ENCODE peak calls at places on chromosome 20, in seven cellular contexts. D, G, K, Z, B, O and P are unnamed samples. For H3K27me3, the result is how much of the 10 kb centered on the place peaks cover.

GRCh38 chr20:32611286-32611685 is 26.2 kb upstream of the NOL4L start:
- DNase-seq in K (no peak), D (no peak), O (no peak), G (no peak), Z (no peak), B (no peak), P (no peak)

GRCh38 chr20:16381444-16381843 is 191.8 kb downstream of the KIF16B start:
- DNase-seq in Z (no peak), O (no peak), G (no peak), D (no peak), B (no peak), K (peak), P (no peak)

GRCh38 chr20:22630698-22631097 is 46.3 kb upstream of the FOXA2 start:
- DNase-seq in K (no peak), B (no peak), O (no peak), G (no peak), D (no peak), Z (no peak), P (no peak)

GRCh38 chr20:48527771-48528170 is 300.0 kb downstream of the PREX1 start:
- DNase-seq in B (no peak), K (no peak), O (no peak), D (no peak), G (no peak), Z (no peak), P (no peak)

GRCh38 chr20:38187512-38187911 is 22.4 kb upstream of the TGM2 start:
- DNase-seq in O (peak), B (no peak), Z (no peak), G (no peak), D (no peak), K (no peak), P (no peak)

GRCh38 chr20:53681352-53682212 is 87.9 kb upstream of the ZNF217 start:
- DNase-seq in Z (no peak), G (no peak), B (no peak), K (no peak), O (no peak), D (no peak), P (no peak)

GRCh38 chr20:9323622-9324021 is 190.8 kb upstream of the LAMP5 start:
- DNase-seq in G (no peak), B (no peak), K (peak), O (no peak), Z (peak), D (no peak), P (no peak)

GRCh38 chr20:17916365-17916996 is 52.1 kb downstream of the SNX5 start:
- DNase-seq in G (no peak), D (no peak), K (no peak), Z (no peak), O (peak), B (no peak), P (no peak)

GRCh38 chr20:31693402-31693801 is 29.3 kb downstream of the BCL2L1 start:
- DNase-seq in B (no peak), K (no peak), O (no peak), G (no peak), Z (no peak), D (no peak), P (no peak)

DNA sequence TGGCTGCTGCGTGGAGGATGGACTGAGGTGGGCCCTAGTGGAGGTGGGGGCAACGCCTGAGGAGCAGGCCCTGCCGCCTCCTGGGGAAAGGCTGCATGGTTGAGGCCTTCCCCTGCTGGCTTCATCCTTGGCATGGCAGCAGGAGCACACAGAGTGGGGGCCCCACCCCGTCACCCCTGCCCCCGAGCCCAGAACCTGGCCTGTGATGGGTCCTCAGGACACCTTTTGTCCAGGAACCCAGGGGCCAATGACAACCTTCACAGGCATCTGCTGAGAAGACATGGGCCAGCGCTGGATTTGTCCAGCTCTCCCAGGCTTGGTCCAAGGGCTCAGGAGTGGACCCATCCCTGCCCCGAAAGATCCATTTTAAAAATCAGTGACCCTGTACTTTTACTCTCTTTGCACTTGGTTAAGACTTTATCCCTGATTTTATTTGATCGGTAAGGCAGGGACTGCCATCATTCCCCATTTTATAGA is 575 bp upstream of the SLC17A9 start:
- DNase-seq in D (no peak), B (no peak), K (no peak), O (no peak), G (no peak), Z (no peak), P (no peak)
- H3K4me3 ChIP-seq in D (peak), B (no peak), K (no peak), O (peak), G (peak), Z (peak), P (peak)

GRCh38 chr20:3672864-3673550 is 8.8 kb downstream of the ADAM33 start:
- DNase-seq in Z (no peak), K (no peak), D (no peak), G (no peak), O (no peak), B (no peak), P (no peak)

GRCh38 chr20:3671986-3672863 is 9.0 kb upstream of the GFRA4 start:
- DNase-seq in D (no peak), O (no peak), K (no peak), G (no peak), B (no peak), Z (no peak), P (no peak)

GRCh38 chr20:3669710-3670367 is 6.6 kb upstream of the GFRA4 start:
- DNase-seq in D (no peak), K (no peak), G (no peak), O (no peak), Z (no peak), B (no peak), P (no peak)

GRCh38 chr20:3670945-3671344 is 7.7 kb upstream of the GFRA4 start:
- DNase-seq in Z (no peak), O (no peak), K (no peak), G (no peak), D (no peak), B (no peak), P (no peak)

DNA sequence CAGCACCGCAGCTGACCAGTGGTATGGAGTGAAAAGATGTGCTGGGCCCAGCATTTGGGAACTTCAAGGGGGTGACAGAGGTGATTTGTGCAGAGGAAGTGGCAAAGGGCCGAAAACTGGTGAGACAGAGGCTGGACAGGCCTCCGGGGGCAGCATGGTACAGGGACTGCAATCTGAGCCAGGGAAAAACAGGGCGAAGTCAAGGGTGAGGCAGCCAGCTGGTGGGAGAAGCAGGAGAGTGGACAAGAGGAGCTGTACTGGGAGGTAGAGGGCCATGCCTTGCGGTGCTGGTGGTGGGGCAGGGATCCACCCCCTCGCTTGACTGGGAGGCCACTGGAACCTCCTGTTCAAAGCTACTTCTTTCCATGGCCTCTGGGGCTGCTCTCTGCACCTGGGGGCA is 7.3 kb upstream of the GFRA4 start:
- DNase-seq in K (no peak), Z (no peak), G (no peak), O (no peak), B (no peak), D (no peak), P (no peak)
- TF ChIP-seq CTCF in K (peak), Z (peak), G (no peak), O (no peak), B (no peak), D (no peak), P (no peak)

GRCh38 chr20:57821930-57822329 is 112.1 kb upstream of the PMEPA1 start:
- DNase-seq in Z (no peak), G (no peak), K (no peak), D (no peak), B (no peak), O (no peak), P (no peak)
- H3K27me3 ChIP-seq in Z (under half), G (under half), K (under half), D (under half), B (under half), O (under half), P (under half)

DNA sequence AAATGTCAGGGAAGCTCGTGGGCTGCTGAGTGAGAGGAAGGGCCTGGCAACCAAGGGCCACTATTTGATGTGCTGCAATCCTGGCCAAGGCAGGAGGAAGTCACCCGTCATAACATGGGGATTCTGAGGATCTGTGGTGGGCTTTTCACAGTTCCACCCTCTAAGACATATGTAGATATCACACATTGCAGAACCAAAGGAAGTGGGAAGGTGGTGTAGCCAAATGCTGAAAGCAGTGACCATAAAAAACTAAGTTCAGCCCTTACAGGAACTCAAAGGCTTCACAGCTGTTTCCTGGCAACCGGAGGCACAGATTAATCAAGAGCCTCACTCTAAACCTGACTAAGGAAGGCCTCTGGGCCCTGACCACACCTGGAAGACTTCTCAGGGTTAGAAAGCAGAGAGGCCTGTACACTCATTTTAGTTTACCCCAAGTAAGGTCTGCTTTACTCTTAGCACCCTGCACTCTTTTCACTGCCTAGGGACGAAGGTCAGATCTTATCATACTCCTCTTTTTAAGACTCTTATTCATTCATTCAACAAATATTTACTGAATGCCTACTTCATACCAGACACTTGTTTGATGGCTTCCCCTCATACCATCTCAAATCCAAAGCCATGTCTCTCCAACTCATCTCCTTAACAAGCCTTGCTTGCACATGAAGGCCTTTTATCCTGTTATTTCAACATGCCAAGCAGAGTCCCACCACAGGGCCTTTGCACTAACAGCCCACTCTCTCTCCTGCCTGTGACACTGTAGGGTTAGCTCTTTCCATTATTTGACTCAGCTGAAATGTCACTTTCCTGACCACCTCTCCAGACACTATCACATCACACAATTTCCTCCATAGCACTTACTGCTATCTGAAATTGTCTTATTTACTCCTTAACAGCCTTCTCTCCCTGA is 2.6 kb downstream of the UBE2V1 start:
- DNase-seq in D (no peak), K (peak), G (no peak), O (peak), B (no peak), Z (no peak), P (no peak)
- H3K4me3 ChIP-seq in D (no peak), K (no peak), G (no peak), O (peak), B (no peak), Z (peak), P (no peak)

DNA sequence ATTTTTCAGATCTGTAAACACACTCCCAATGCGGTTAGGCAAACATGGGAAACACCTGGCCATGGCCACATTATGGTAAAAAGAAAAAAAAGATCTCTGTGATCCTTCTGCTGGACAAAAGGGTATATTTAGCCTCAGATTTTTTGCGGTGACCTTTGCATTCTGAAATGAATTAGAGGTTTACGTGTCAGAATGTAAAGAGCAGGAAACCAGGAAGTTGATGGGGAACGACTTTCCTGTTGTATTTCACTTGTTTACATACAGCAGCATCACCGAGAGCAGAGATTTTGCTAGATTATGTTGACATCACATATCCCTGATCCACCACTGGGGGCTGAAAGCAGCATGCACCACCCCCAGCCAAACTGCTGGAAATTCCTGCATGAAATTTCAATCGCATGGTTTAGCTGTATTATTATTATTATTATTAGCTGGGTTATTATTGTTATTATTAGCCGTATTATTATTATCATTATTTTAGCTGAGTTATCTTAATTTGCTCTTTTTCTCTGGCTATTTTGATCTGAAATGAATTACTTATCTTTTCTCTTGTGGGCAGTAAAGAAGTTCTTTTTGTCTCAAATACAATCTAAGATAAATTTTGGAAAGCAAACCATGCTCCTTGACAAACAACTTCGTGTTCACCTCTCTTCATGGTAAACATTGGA is 189.4 kb downstream of the ZFP64 start:
- DNase-seq in B (no peak), Z (peak), D (no peak), K (peak), G (no peak), O (no peak), P (no peak)
- TF ChIP-seq CTCF in B (no peak), Z (peak), D (no peak), K (no peak), G (no peak), O (no peak), P (no peak)

DNA sequence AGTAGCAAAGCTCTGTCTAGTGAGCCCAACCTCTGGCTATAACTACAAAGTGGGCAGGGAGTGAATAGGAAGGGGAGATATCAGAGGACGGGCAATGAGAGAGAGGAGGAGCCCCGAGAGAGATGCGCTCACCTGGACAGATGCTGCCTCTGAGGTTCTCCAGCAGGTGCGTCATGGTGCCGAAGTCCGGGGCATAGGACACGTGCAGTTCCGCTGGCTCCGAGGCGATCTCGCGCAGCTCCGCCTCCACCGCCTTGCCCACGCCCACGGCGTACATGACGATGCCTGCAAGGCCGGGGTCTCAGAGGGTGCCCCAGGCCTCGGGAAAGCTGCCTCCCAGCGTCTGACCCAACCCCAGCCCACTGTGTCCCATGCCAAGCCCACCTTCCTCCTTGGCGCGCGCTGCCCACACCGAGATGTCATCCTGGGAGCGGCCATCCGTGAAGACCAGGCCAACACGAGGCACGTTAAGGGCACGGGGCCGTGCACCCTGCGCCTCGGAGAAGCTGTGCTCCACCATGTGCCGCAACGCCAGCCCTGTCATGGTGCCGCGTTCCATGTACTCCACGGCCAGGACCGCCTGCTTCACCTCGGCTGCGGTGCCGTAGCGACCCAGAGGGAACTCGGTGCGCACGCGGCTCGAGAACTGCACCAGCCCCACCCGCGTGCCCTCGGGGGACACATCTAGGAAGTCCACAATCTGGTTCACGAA is 8.7 kb upstream of the RBPJL start:
- DNase-seq in D (no peak), B (no peak), G (no peak), O (no peak), K (no peak), Z (no peak), P (no peak)
- H3K27me3 ChIP-seq in D (half or more), B (under half), G (under half), O (under half), K (under half), Z (under half), P (half or more)

DNA sequence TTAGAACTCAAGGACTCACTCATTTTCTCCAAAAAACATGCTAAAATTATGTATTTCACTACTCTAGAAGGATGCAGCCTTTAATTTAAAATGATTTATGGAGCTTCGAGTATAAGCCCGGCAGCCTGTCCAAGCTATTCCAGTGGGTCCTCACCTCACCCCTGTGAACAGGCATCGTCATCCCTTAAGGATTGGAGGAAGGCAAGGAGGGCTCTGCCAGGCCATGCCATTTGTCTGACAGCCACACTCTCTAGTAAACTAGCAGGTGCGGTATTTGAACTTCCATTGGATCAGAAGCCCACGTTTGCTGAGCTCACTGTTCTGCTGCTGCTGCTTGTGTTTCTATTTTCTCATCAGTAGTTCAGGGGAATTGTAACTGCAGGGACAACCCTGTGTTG is 39.8 kb upstream of the NAA20 start:
- DNase-seq in G (no peak), O (no peak), Z (no peak), D (no peak), K (no peak), B (no peak), P (no peak)
- H3K4me3 ChIP-seq in G (peak), O (peak), Z (peak), D (peak), K (no peak), B (peak), P (peak)

DNA sequence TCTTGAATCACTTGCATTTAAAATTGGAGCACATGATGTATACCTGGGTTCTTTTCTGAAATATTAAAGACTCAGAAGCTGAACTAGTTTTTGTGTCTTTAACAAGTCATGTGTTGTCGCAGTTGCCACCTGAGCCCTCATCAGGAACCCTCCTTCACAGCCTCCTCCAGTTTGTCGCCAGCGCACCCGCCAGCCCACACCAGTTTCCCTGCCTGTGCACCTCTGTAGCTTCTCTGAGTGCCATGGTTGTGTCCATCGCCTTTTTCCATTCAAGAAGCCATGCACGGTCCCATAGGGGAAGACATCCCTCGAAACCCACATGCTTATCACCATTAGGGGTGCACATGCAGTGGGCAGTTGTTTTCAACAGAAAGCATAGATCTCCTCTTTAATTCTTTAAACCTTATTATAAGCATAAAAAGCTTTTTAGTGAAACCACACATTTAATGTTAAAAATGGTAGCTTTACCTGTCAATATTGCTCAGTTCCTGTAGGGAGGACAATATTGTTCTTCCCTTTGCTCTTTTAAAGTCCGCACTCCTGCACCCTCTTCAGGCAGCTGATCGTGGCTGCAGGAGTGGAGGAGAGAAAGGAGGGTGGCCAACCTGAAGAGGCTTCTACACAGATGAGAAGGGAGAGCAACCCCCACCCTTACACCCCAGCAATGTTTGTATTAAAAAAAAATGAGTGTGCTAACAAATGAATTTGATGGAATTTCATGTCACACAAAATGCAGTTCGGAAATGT is 121.9 kb downstream of the CFAP61 start:
- DNase-seq in G (no peak), Z (no peak), O (no peak), K (no peak), D (no peak), B (no peak), P (no peak)
- TF ChIP-seq CTCF in G (no peak), Z (peak), O (no peak), K (no peak), D (no peak), B (no peak), P (no peak)

GRCh38 chr20:50783390-50783789 is 11.5 kb upstream of the BCAS4 start:
- DNase-seq in K (no peak), G (no peak), O (no peak), B (no peak), D (no peak), Z (no peak), P (no peak)
- H3K27me3 ChIP-seq in K (under half), G (under half), O (under half), B (under half), D (under half), Z (under half), P (under half)